ENCODE peak calls at places on chromosomes 3 and 15, in four cellular contexts. S is mesenchymal stem cell, Z is AG04449, O is PC-3. M is an unnamed sample.

GRCh38 chr3:39637807-39638206 is 170.3 kb downstream of the MOBP start:
- DNase-seq in Z (no peak), S (peak), O (peak), M (peak)

GRCh38 chr3:172179680-172180399 is 140.5 kb downstream of the FNDC3B start:
- DNase-seq in Z (no peak), S (peak), O (no peak), M (no peak)

GRCh38 chr3:123089611-123090301 is 22.9 kb downstream of the PDIA5 start:
- DNase-seq in S (no peak), O (no peak), Z (no peak), M (peak)

GRCh38 chr15:33154366-33155166 is 39.9 kb downstream of the FMN1 start:
- DNase-seq in O (no peak), Z (peak), S (peak), M (peak)

GRCh38 chr3:9100132-9100894 is 137.0 kb upstream of the RAD18 start:
- DNase-seq in Z (no peak), O (no peak), S (no peak), M (no peak)

GRCh38 chr3:40237892-40238571 is 71.5 kb upstream of the EIF1B start:
- DNase-seq in S (no peak), Z (no peak), O (peak), M (no peak)

GRCh38 chr15:101391981-101392566 is 97.0 kb upstream of the SNRPA1 start:
- DNase-seq in Z (no peak), O (peak), S (no peak), M (no peak)

GRCh38 chr3:181727122-181728036 is 15.7 kb downstream of the SOX2 start:
- DNase-seq in S (peak), O (no peak), Z (no peak), M (no peak)

GRCh38 chr3:187264051-187264450 is 27.5 kb downstream of the MASP1 start:
- DNase-seq in S (peak), O (peak), Z (peak), M (peak)

GRCh38 chr15:66703540-66703941 is 1.5 kb downstream of the SMAD6 start:
- DNase-seq in Z (no peak), O (peak), S (peak), M (peak)

GRCh38 chr3:81752604-81753003 is 8.8 kb downstream of the GBE1 start:
- DNase-seq in O (no peak), Z (no peak), S (no peak), M (no peak)

GRCh38 chr15:84811828-84812227 is 5.3 kb upstream of the ALPK3 start:
- DNase-seq in Z (no peak), S (no peak), O (no peak), M (no peak)

GRCh38 chr3:126064627-126065258 is 19.2 kb downstream of the SLC41A3 start:
- DNase-seq in Z (no peak), S (no peak), O (no peak), M (no peak)

GRCh38 chr3:111859061-111859973 is at the start of gene PHLDB2:
- DNase-seq in S (peak), Z (no peak), O (peak), M (peak)

GRCh38 chr3:104546301-104546700 is 820.4 kb upstream of the ALCAM start:
- DNase-seq in S (no peak), O (no peak), Z (no peak), M (no peak)

GRCh38 chr3:160368804-160369203 is 30.2 kb downstream of the IFT80 start:
- DNase-seq in Z (no peak), S (no peak), O (peak), M (no peak)

GRCh38 chr3:42205800-42206514 is 60.0 kb downstream of the CCK start:
- DNase-seq in Z (no peak), S (no peak), O (no peak), M (no peak)

GRCh38 chr3:72129384-72130094 is 344.6 kb upstream of the PROK2 start:
- DNase-seq in O (no peak), Z (no peak), S (no peak), M (peak)

GRCh38 chr3:173583496-173583895 is 186.0 kb downstream of the NLGN1 start:
- DNase-seq in Z (no peak), S (no peak), O (no peak), M (peak)

GRCh38 chr3:173587055-173587454 is 189.5 kb downstream of the NLGN1 start:
- DNase-seq in S (no peak), Z (no peak), O (no peak), M (no peak)

GRCh38 chr3:173584834-173585831 is 187.6 kb downstream of the NLGN1 start:
- DNase-seq in O (peak), Z (no peak), S (peak), M (peak)

GRCh38 chr3:173586176-173586575 is 188.6 kb downstream of the NLGN1 start:
- DNase-seq in O (peak), S (no peak), Z (no peak), M (no peak)

DNA sequence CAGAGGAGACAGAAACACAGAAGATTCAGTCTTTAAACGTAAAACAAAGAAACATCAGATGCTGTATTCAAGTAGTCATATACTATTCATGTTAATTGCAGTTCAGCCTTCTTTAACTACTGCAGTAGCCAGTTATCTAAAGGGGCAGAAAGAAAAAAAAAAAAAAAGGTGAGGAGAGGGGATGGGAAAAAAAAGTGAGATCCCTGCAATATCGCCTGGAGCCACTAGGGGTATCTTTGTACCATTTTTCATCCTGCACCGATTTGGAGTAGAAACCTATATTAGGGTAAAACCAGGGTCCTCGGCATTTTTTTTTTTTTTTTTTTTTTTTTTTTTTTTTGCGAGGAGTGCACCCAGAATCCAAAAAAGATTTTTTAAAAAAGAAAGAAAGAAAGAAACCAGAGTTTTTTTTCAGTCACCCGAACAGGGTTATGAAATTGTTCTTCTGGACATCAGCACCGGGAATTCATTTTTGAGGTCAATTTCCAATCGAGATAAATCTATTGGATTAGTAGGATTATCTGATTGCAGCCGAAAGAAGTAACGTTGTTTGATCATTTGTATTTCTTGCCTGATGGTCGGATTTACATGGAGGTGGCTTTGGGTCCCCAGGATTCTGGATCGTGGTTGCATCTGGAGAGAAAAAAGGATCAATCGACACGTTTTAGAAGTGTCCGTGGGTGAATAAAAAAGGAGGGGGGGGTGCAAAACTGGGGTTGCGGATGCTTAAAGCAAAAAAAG is 186.7 kb downstream of the NLGN1 start:
- DNase-seq in S (peak), Z (no peak), O (peak), M (peak)
- H3K4me3 ChIP-seq in S (peak), Z (peak), O (peak), M (peak)

GRCh38 chr3:112972158-112972557 is 2.7 kb downstream of the CD200R1 start:
- DNase-seq in S (no peak), O (no peak), Z (no peak), M (no peak)

GRCh38 chr3:112967828-112968227 is 7.1 kb downstream of the CD200R1 start:
- DNase-seq in S (no peak), Z (no peak), O (no peak), M (no peak)

GRCh38 chr3:112963683-112964082 is 11.2 kb downstream of the CD200R1 start:
- DNase-seq in O (no peak), Z (no peak), S (no peak), M (no peak)

GRCh38 chr3:112967425-112967824 is 7.5 kb downstream of the CD200R1 start:
- DNase-seq in S (no peak), Z (no peak), O (no peak), M (no peak)

DNA sequence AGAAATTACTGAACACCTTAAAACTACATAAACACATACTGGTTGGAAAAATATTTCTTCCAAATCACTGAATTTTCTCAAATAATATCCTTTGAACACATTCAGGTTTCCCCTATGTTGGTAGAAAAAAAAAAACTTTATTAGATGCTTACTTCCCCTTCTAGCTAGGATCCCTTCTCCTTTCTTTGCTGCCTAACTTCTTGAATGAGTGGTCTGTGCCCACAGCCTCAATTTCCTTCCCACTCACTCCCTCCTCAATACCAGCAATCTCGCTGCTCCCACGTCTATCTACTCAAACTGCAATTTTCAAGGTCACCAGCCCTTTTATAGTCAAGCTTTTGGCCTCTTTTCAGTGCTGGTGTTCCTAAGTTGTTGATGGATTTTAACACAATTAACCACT is 8.3 kb downstream of the CD200R1 start:
- DNase-seq in Z (no peak), O (no peak), S (no peak), M (no peak)
- H3K4me3 ChIP-seq in Z (no peak), O (no peak), S (no peak), M (no peak)

DNA sequence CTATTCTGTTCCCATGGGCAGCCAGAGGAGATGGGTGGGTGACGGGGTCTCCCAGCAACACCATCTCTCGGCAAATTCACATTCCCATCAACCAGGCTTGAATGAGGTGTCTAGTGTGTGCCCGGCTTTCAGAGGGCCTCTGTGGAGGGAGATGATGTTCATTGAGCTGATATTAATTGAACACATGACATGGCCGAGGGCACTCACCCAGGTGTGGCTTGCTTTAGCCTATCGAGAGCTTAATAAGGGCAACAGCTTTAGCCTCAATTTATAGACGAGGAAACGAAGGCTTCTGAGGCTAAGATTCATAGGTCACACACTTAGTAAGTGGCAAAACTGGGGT is 287.9 kb downstream of the UACA start:
- DNase-seq in Z (no peak), O (no peak), S (no peak), M (no peak)
- H3K4me3 ChIP-seq in Z (no peak), O (peak), S (peak), M (peak)

GRCh38 chr15:39922450-39923092 is 2.5 kb upstream of the GPR176 start:
- DNase-seq in O (no peak), S (no peak), Z (no peak), M (no peak)

GRCh38 chr15:39919396-39919739 is 698 bp downstream of the GPR176 start:
- DNase-seq in O (no peak), Z (no peak), S (no peak), M (no peak)

GRCh38 chr15:39919740-39920509 is at the start of gene GPR176:
- DNase-seq in O (peak), S (peak), Z (no peak), M (peak)

GRCh38 chr15:39920510-39921273 is 626 bp upstream of the GPR176 start:
- DNase-seq in O (peak), S (peak), Z (no peak), M (peak)

GRCh38 chr15:39921274-39921638 is 1.2 kb upstream of the GPR176 start:
- DNase-seq in O (no peak), S (no peak), Z (no peak), M (no peak)
- H3K4me3 ChIP-seq in O (peak), S (peak), Z (peak), M (peak)

GRCh38 chr15:89330881-89331595 is 3.6 kb downstream of the POLG start:
- DNase-seq in S (no peak), O (no peak), Z (no peak), M (no peak)

GRCh38 chr15:89328398-89329254 is 6.0 kb downstream of the POLG start:
- DNase-seq in Z (no peak), S (no peak), O (no peak), M (no peak)

GRCh38 chr15:89329329-89330084 is 5.1 kb downstream of the POLG start:
- DNase-seq in O (no peak), S (no peak), Z (no peak), M (no peak)

GRCh38 chr15:89332446-89332845 is 2.2 kb downstream of the POLG start:
- DNase-seq in O (peak), Z (no peak), S (peak), M (peak)

DNA sequence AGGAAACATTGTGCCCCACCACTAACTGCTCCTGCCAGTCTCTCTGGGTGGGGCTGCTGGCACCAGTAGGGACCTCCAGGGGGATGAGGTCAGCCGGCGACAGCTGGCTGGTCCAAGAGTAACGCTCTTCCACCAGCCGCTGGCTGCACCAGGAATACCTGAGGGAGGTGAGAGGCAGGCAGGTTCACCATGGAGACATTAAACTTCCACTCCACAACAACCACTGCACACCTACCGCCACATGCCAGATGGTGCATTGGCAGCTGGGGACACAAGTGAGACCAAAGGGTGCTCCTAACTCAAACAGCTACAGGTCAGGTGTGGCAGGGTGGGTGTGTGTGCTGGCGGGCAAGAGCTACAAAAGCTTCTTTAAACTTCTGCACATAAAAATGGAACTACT is 4.5 kb downstream of the POLG start:
- DNase-seq in S (no peak), O (no peak), Z (no peak), M (no peak)
- H3K4me3 ChIP-seq in S (no peak), O (no peak), Z (no peak), M (no peak)

GRCh38 chr15:75637245-75638009 is 2.6 kb downstream of the IMP3 start:
- DNase-seq in O (no peak), S (peak), Z (no peak), M (no peak)
- H3K4me3 ChIP-seq in O (peak), S (peak), Z (no peak), M (peak)

GRCh38 chr15:29568840-29569532 is 253.3 kb downstream of the TJP1 start:
- DNase-seq in Z (no peak), S (no peak), O (peak), M (peak)

GRCh38 chr15:29570121-29570930 is 251.9 kb downstream of the TJP1 start:
- DNase-seq in Z (no peak), S (peak), O (no peak), M (peak)

GRCh38 chr15:29569533-29570092 is 252.7 kb downstream of the TJP1 start:
- DNase-seq in S (no peak), Z (no peak), O (no peak), M (no peak)

GRCh38 chr15:29571728-29572454 is 250.4 kb downstream of the TJP1 start:
- DNase-seq in O (peak), S (peak), Z (no peak), M (no peak)

DNA sequence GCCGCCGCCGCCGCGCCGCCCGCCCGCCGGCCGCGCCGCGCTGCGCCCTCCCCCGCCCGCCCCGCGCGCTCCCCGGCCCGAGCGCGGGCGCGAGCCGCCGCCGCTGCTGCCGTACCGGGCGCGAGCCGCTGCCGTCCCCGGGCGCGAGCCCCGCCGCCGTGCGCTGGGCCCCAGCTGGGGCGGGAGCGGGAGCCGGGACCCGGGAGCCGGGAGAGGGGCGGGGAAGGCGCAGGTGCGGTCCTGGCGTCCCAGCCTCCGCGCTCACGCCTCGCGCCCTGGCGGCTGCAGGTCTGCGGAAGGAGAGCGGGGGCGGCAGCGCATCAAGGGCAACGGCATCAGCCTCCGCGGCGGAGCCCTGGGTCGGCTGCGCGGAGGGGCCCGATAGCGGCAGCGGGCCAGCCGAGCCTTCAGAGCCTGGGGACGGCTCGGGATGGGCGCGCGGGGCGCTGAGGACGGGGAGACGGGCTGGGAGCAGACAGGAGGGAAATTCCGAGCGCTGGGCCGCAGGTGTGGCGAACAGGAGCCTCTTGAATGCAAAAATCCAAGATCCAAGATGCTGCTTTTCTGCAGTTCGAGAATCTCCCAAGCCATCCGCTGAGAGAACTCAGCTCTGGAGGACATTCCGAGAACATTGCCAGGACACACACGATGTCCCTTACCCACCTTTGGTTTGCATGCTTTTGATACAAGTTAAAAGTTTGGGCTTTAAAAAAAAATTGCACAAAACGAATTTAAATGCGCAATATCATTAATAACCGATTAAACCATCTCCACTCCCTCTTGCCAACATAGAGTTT is 251.1 kb downstream of the TJP1 start:
- DNase-seq in O (peak), Z (no peak), S (peak), M (peak)
- H3K4me3 ChIP-seq in O (no peak), Z (peak), S (peak), M (no peak)

DNA sequence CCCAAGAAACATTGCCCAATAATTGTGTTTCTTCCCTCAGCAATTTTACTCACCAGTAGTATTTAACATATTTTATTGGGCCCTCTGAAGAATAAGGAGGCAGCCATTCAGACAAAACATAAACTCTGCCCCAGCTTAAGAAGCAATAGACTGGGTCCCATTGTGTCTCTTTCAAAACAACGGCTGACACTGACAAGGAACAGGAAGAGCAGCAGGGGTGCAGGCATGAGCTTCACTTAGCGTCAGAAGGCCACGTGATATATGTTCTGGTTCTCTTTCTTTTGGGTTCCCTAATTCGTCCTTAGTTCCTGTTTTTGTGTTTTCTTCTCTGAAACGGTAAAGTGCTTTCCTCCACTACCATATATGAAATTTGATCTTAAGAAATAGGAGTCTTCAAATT is 242.2 kb downstream of the FHIT start:
- DNase-seq in O (no peak), Z (no peak), S (no peak), M (no peak)
- H3K4me3 ChIP-seq in O (no peak), Z (no peak), S (no peak), M (no peak)

GRCh38 chr15:96122077-96123027 is 208.1 kb upstream of the NR2F2 start:
- DNase-seq in S (peak), O (peak), Z (no peak), M (peak)
- H3K4me3 ChIP-seq in S (peak), O (no peak), Z (no peak), M (no peak)

DNA sequence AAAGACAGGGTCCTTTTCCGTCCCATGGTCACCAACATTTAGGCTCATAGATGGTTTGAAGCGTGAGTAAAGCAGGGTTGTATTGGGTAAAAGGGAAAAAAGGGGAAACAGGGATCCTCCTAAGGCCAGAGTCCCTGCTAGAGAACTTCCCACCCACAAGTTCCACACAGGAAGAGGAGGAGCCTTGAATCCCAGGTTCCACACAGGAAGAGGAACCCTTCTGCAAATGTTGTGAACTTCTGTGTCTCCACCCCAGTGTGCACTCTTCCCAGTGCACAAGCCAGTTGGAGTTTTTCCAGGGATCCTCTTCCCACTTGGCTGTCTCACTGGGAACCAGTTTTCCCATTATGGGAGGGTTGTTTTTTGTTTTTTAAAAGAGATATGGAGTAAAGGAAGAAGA is 27.6 kb upstream of the ATP8B4 start:
- DNase-seq in Z (no peak), S (no peak), O (no peak), M (no peak)
- H3K4me3 ChIP-seq in Z (no peak), S (no peak), O (no peak), M (no peak)

M was measured in fibroblast of lung.